ENCODE peak calls at places on chromosome 7, in four cellular contexts. One of them, this sample, is unnamed.

GRCh38 chr7:99141334-99141733 is 2.6 kb downstream of the SMURF1 start:
- DNase-seq in DMS 273 treated with DMSO at 0.1 percent for 48 hours: no peak
- DNase-seq in NCI-H2029 treated with DMSO at 0.1 percent for 48 hours: no peak
- DNase-seq in NCI-H460: no peak
- DNase-seq in this sample: no peak

GRCh38 chr7:157987906-157988305 is 599.7 kb downstream of the PTPRN2 start:
- DNase-seq in DMS 273 treated with DMSO at 0.1 percent for 48 hours: no peak
- DNase-seq in NCI-H2029 treated with DMSO at 0.1 percent for 48 hours: no peak
- DNase-seq in NCI-H460: no peak
- DNase-seq in this sample: no peak

GRCh38 chr7:74575083-74575803 is 82.3 kb upstream of the GTF2I start:
- DNase-seq in DMS 273 treated with DMSO at 0.1 percent for 48 hours: peak; percentile 66
- DNase-seq in NCI-H2029 treated with DMSO at 0.1 percent for 48 hours: no peak
- DNase-seq in NCI-H460: no peak
- DNase-seq in this sample: peak; percentile 71

GRCh38 chr7:148941598-148942280 is 57.6 kb upstream of the EZH2 start:
- DNase-seq in DMS 273 treated with DMSO at 0.1 percent for 48 hours: peak; percentile 90
- DNase-seq in NCI-H2029 treated with DMSO at 0.1 percent for 48 hours: peak; percentile 77
- DNase-seq in NCI-H460: peak; percentile 78
- DNase-seq in this sample: peak; percentile 40

GRCh38 chr7:410395-410910 is 109.2 kb downstream of the PDGFA start:
- DNase-seq in DMS 273 treated with DMSO at 0.1 percent for 48 hours: no peak
- DNase-seq in NCI-H2029 treated with DMSO at 0.1 percent for 48 hours: no peak
- DNase-seq in NCI-H460: no peak
- DNase-seq in this sample: no peak

GRCh38 chr7:22597845-22598244 is 97.9 kb upstream of the STEAP1B start:
- DNase-seq in DMS 273 treated with DMSO at 0.1 percent for 48 hours: no peak
- DNase-seq in NCI-H2029 treated with DMSO at 0.1 percent for 48 hours: no peak
- DNase-seq in NCI-H460: peak; percentile 96
- DNase-seq in this sample: no peak

GRCh38 chr7:1931951-1932270 is 261.8 kb downstream of the ELFN1 start:
- DNase-seq in DMS 273 treated with DMSO at 0.1 percent for 48 hours: no peak
- DNase-seq in NCI-H2029 treated with DMSO at 0.1 percent for 48 hours: no peak
- DNase-seq in NCI-H460: no peak
- DNase-seq in this sample: no peak

GRCh38 chr7:131511774-131512535 is 44.5 kb downstream of the PODXL start:
- DNase-seq in DMS 273 treated with DMSO at 0.1 percent for 48 hours: no peak
- DNase-seq in NCI-H2029 treated with DMSO at 0.1 percent for 48 hours: no peak
- DNase-seq in NCI-H460: no peak
- DNase-seq in this sample: no peak

GRCh38 chr7:114921636-114922150 is at the start of gene MDFIC:
- DNase-seq in DMS 273 treated with DMSO at 0.1 percent for 48 hours: no peak
- DNase-seq in NCI-H2029 treated with DMSO at 0.1 percent for 48 hours: no peak
- DNase-seq in NCI-H460: no peak
- DNase-seq in this sample: no peak

GRCh38 chr7:1274121-1274875 is 41.6 kb downstream of the UNCX start:
- DNase-seq in DMS 273 treated with DMSO at 0.1 percent for 48 hours: no peak
- DNase-seq in NCI-H2029 treated with DMSO at 0.1 percent for 48 hours: no peak
- DNase-seq in NCI-H460: no peak
- DNase-seq in this sample: no peak

GRCh38 chr7:81503321-81503720 is 266.5 kb downstream of the HGF start:
- DNase-seq in DMS 273 treated with DMSO at 0.1 percent for 48 hours: no peak
- DNase-seq in NCI-H2029 treated with DMSO at 0.1 percent for 48 hours: no peak
- DNase-seq in NCI-H460: no peak
- DNase-seq in this sample: no peak

GRCh38 chr7:100568936-100569844 is 4.5 kb downstream of the SAP25 start:
- DNase-seq in DMS 273 treated with DMSO at 0.1 percent for 48 hours: peak; percentile 47
- DNase-seq in NCI-H2029 treated with DMSO at 0.1 percent for 48 hours: no peak
- DNase-seq in NCI-H460: no peak
- DNase-seq in this sample: peak; percentile 34

GRCh38 chr7:7110706-7111105 is 71.6 kb upstream of the C1GALT1 start:
- DNase-seq in DMS 273 treated with DMSO at 0.1 percent for 48 hours: no peak
- DNase-seq in NCI-H2029 treated with DMSO at 0.1 percent for 48 hours: no peak
- DNase-seq in NCI-H460: no peak
- DNase-seq in this sample: no peak

GRCh38 chr7:43756368-43757072 is 2.0 kb upstream of the BLVRA start:
- DNase-seq in DMS 273 treated with DMSO at 0.1 percent for 48 hours: peak; percentile 52
- DNase-seq in NCI-H2029 treated with DMSO at 0.1 percent for 48 hours: no peak
- DNase-seq in NCI-H460: no peak
- DNase-seq in this sample: no peak

GRCh38 chr7:142896741-142897379 is 11.3 kb upstream of the TRPV6 start:
- DNase-seq in DMS 273 treated with DMSO at 0.1 percent for 48 hours: no peak
- DNase-seq in NCI-H2029 treated with DMSO at 0.1 percent for 48 hours: no peak
- DNase-seq in NCI-H460: no peak
- DNase-seq in this sample: no peak

GRCh38 chr7:27922907-27923306 is 182.9 kb downstream of the TAX1BP1 start:
- DNase-seq in DMS 273 treated with DMSO at 0.1 percent for 48 hours: no peak
- DNase-seq in NCI-H2029 treated with DMSO at 0.1 percent for 48 hours: no peak
- DNase-seq in NCI-H460: no peak
- DNase-seq in this sample: no peak

GRCh38 chr7:156180451-156181229 is 368.4 kb upstream of the SHH start:
- DNase-seq in DMS 273 treated with DMSO at 0.1 percent for 48 hours: no peak
- DNase-seq in NCI-H2029 treated with DMSO at 0.1 percent for 48 hours: no peak
- DNase-seq in NCI-H460: no peak
- DNase-seq in this sample: no peak

GRCh38 chr7:116977172-116977571 is 23.9 kb downstream of the ST7 start:
- DNase-seq in DMS 273 treated with DMSO at 0.1 percent for 48 hours: no peak
- DNase-seq in NCI-H2029 treated with DMSO at 0.1 percent for 48 hours: no peak
- DNase-seq in NCI-H460: no peak
- DNase-seq in this sample: no peak

GRCh38 chr7:104923010-104923421 is 91.0 kb upstream of the KMT2E start:
- DNase-seq in DMS 273 treated with DMSO at 0.1 percent for 48 hours: peak; percentile 92
- DNase-seq in NCI-H2029 treated with DMSO at 0.1 percent for 48 hours: peak; percentile 66
- DNase-seq in NCI-H460: peak; percentile 82
- DNase-seq in this sample: peak; percentile 80

GRCh38 chr7:144027974-144028373 is 20.8 kb upstream of the OR2A5 start:
- DNase-seq in DMS 273 treated with DMSO at 0.1 percent for 48 hours: no peak
- DNase-seq in NCI-H2029 treated with DMSO at 0.1 percent for 48 hours: no peak
- DNase-seq in NCI-H460: no peak
- DNase-seq in this sample: no peak

GRCh38 chr7:137992738-137993394 is 9.0 kb downstream of the CREB3L2 start:
- DNase-seq in DMS 273 treated with DMSO at 0.1 percent for 48 hours: peak; percentile 65
- DNase-seq in NCI-H2029 treated with DMSO at 0.1 percent for 48 hours: no peak
- DNase-seq in NCI-H460: no peak
- DNase-seq in this sample: no peak

GRCh38 chr7:4014649-4015048 is 667.4 kb upstream of the FOXK1 start:
- DNase-seq in DMS 273 treated with DMSO at 0.1 percent for 48 hours: no peak
- DNase-seq in NCI-H2029 treated with DMSO at 0.1 percent for 48 hours: no peak
- DNase-seq in NCI-H460: no peak
- DNase-seq in this sample: no peak

GRCh38 chr7:105782391-105783063 is 93.9 kb downstream of the ATXN7L1 start:
- DNase-seq in DMS 273 treated with DMSO at 0.1 percent for 48 hours: no peak
- DNase-seq in NCI-H2029 treated with DMSO at 0.1 percent for 48 hours: no peak
- DNase-seq in NCI-H460: no peak
- DNase-seq in this sample: no peak